ENCODE peak calls at places on chromosome 17, in seven cellular contexts. Q, I, P, A, Z, N and D are unnamed samples.
A peak's percentile ranks its signal among the peaks of the same experiment; 100 is the strongest.

GRCh38 chr17:57976594-57976993 is 11.5 kb downstream of the VEZF1 start:
- DNase-seq in Q (no peak), I (no peak), P (no peak), A (no peak), Z (no peak), N (no peak), D (no peak)

GRCh38 chr17:30375661-30376060 is 3.1 kb upstream of the CPD start:
- DNase-seq in Q (no peak), I (no peak), P (no peak), A (no peak), Z (no peak), N (no peak), D (no peak)

GRCh38 chr17:56815711-56816110 is 18.0 kb downstream of the C17orf67 start:
- DNase-seq in Q (no peak), I (no peak), P (no peak), A (peak; percentile 37), Z (no peak), N (no peak), D (no peak)

GRCh38 chr17:73210002-73210678 is 17.3 kb downstream of the COG1 start:
- DNase-seq in Q (no peak), I (no peak), P (no peak), A (peak; percentile 32), Z (no peak), N (no peak), D (no peak)

GRCh38 chr17:76414334-76415295 is 30.2 kb downstream of the SPHK1 start:
- DNase-seq in Q (peak; percentile 93), I (no peak), P (no peak), A (no peak), Z (no peak), N (no peak), D (peak; percentile 74)

GRCh38 chr17:5584383-5584951 is at the start of gene NLRP1:
- DNase-seq in Q (peak; percentile 93), I (peak; percentile 78), P (peak; percentile 92), A (peak; percentile 94), Z (peak; percentile 58), N (peak; percentile 88), D (peak; percentile 96)

GRCh38 chr17:69424287-69425041 is 10.0 kb downstream of the MAP2K6 start:
- DNase-seq in Q (no peak), I (no peak), P (no peak), A (no peak), Z (no peak), N (no peak), D (no peak)

GRCh38 chr17:11900103-11900502 is 97.2 kb downstream of the ZNF18 start:
- DNase-seq in Q (peak; percentile 64), I (no peak), P (no peak), A (no peak), Z (no peak), N (no peak), D (no peak)

GRCh38 chr17:82495844-82496528 is 23.5 kb upstream of the FOXK2 start:
- DNase-seq in Q (no peak), I (no peak), P (no peak), A (no peak), Z (no peak), N (no peak), D (no peak)

GRCh38 chr17:77451894-77452852 is 311.4 kb downstream of the SEC14L1 start:
- DNase-seq in Q (peak; percentile 87), I (no peak), P (peak; percentile 84), A (no peak), Z (no peak), N (no peak), D (no peak)

GRCh38 chr17:58279016-58279671 is 1.6 kb downstream of the MPO start:
- DNase-seq in Q (peak; percentile 78), I (no peak), P (peak; percentile 87), A (no peak), Z (no peak), N (no peak), D (no peak)

GRCh38 chr17:16920628-16921020 is 51.3 kb downstream of the TNFRSF13B start:
- DNase-seq in Q (no peak), I (no peak), P (no peak), A (no peak), Z (peak; percentile 15), N (no peak), D (no peak)

GRCh38 chr17:81480140-81480917 is 32.3 kb downstream of the ACTG1 start:
- DNase-seq in Q (peak; percentile 70), I (no peak), P (no peak), A (peak; percentile 72), Z (no peak), N (no peak), D (no peak)

GRCh38 chr17:12853921-12854320 is 64.6 kb downstream of the ARHGAP44 start:
- DNase-seq in Q (no peak), I (no peak), P (no peak), A (no peak), Z (no peak), N (no peak), D (no peak)

GRCh38 chr17:36900130-36900590 is 37.1 kb upstream of the LHX1 start:
- DNase-seq in Q (no peak), I (no peak), P (no peak), A (no peak), Z (no peak), N (no peak), D (no peak)

GRCh38 chr17:31877341-31877740 is 18.3 kb upstream of the COPRS start:
- DNase-seq in Q (no peak), I (no peak), P (no peak), A (no peak), Z (no peak), N (no peak), D (peak; percentile 16)

GRCh38 chr17:7549401-7550055 is 670 bp downstream of the TNFSF12 start:
- DNase-seq in Q (no peak), I (no peak), P (no peak), A (no peak), Z (no peak), N (no peak), D (no peak)

GRCh38 chr17:62737513-62737912 is 70.6 kb downstream of the MARCHF10 start:
- DNase-seq in Q (no peak), I (no peak), P (no peak), A (no peak), Z (no peak), N (no peak), D (no peak)

GRCh38 chr17:41919840-41920579 is 1.3 kb upstream of the ACLY start:
- DNase-seq in Q (no peak), I (no peak), P (no peak), A (no peak), Z (no peak), N (no peak), D (no peak)

GRCh38 chr17:80259642-80260535 is 763 bp upstream of the RNF213 start:
- DNase-seq in Q (peak; percentile 81), I (peak; percentile 46), P (peak; percentile 95), A (peak; percentile 78), Z (no peak), N (no peak), D (no peak)

GRCh38 chr17:7293821-7294613 is 422 bp downstream of the YBX2 start:
- DNase-seq in Q (peak; percentile 47), I (no peak), P (no peak), A (no peak), Z (no peak), N (no peak), D (no peak)

GRCh38 chr17:50868594-50868993 is 2.4 kb upstream of the TOB1 start:
- DNase-seq in Q (no peak), I (no peak), P (no peak), A (no peak), Z (no peak), N (no peak), D (no peak)

GRCh38 chr17:81090361-81091133 is 55.6 kb downstream of the BAIAP2 start:
- DNase-seq in Q (peak; percentile 85), I (no peak), P (peak; percentile 92), A (no peak), Z (no peak), N (no peak), D (no peak)

GRCh38 chr17:60391419-60392041 is 403 bp downstream of the USP32 start:
- DNase-seq in Q (no peak), I (no peak), P (no peak), A (peak; percentile 90), Z (no peak), N (peak; percentile 13), D (peak; percentile 15)

GRCh38 chr17:13592427-13592826 is 9.3 kb downstream of the HS3ST3A1 start:
- DNase-seq in Q (no peak), I (no peak), P (no peak), A (no peak), Z (no peak), N (no peak), D (no peak)

GRCh38 chr17:81286491-81287145 is 8.5 kb downstream of the SLC38A10 start:
- DNase-seq in Q (no peak), I (no peak), P (peak; percentile 75), A (no peak), Z (no peak), N (no peak), D (no peak)

GRCh38 chr17:60993497-60993896 is 315.8 kb downstream of the BCAS3 start:
- DNase-seq in Q (no peak), I (no peak), P (no peak), A (no peak), Z (no peak), N (no peak), D (no peak)